ENCODE peak calls at places on chromosome 14, in eight cellular contexts. N is activated T-helper 1 cell treated with anti-CD3 and anti-CD28 coated beads, Interleukin-2, amount 50 U/mL, for 16 hours; V is fibroblast of the conjunctiva; O is aorta; H is left colon; Q is GM20000; A is amniotic stem cell; G is C1 segment of cervical spinal cord. S is an unnamed sample.

GRCh38 chr14:28673056-28673455 is 93.5 kb upstream of the FOXG1 start:
- DNase-seq in H (no peak), V (no peak), N (no peak), A (no peak), O (no peak), Q (no peak), G (no peak), S (no peak)

GRCh38 chr14:69711065-69711464 is 55.9 kb upstream of the SRSF5 start:
- DNase-seq in V (peak; percentile 2), H (peak; percentile 59), O (peak; percentile 64), G (no peak), N (no peak), Q (no peak), A (no peak), S (no peak)

GRCh38 chr14:95760596-95760995 is 46.7 kb upstream of the TCL1A start:
- DNase-seq in N (no peak), A (no peak), Q (no peak), G (no peak), V (no peak), H (no peak), O (no peak), S (no peak)

GRCh38 chr14:74583689-74584434 is 28.2 kb downstream of the LTBP2 start:
- DNase-seq in V (no peak), H (no peak), N (no peak), Q (no peak), G (no peak), O (peak; percentile 41), A (no peak), S (no peak)

GRCh38 chr14:35814371-35815005 is 5.4 kb upstream of the RALGAPA1 start:
- DNase-seq in V (peak; percentile 30), A (no peak), G (no peak), N (peak; percentile 63), Q (peak; percentile 61), H (peak; percentile 41), O (peak; percentile 61), S (peak; percentile 58)

GRCh38 chr14:50943261-50943942 is 881 bp downstream of the PYGL start:
- DNase-seq in N (no peak), H (peak; percentile 65), G (no peak), Q (no peak), A (no peak), V (no peak), O (peak; percentile 74), S (no peak)

GRCh38 chr14:23645812-23646647 is 9.9 kb downstream of the DHRS2 start:
- DNase-seq in A (no peak), H (no peak), G (no peak), V (no peak), O (no peak), N (no peak), Q (no peak), S (no peak)

GRCh38 chr14:68442828-68443460 is 349.9 kb downstream of the ZFP36L1 start:
- DNase-seq in N (no peak), V (no peak), O (no peak), Q (no peak), G (no peak), H (no peak), A (no peak), S (no peak)

GRCh38 chr14:34301107-34301734 is 160.8 kb downstream of the SPTSSA start:
- DNase-seq in N (no peak), O (no peak), A (no peak), H (no peak), V (peak; percentile 23), G (no peak), Q (peak; percentile 35), S (peak; percentile 43)

GRCh38 chr14:73739899-73740685 is 25.9 kb upstream of the PNMA1 start:
- DNase-seq in H (no peak), O (no peak), N (no peak), Q (no peak), A (no peak), V (no peak), G (no peak), S (no peak)

GRCh38 chr14:97578982-97579381 is 781.8 kb downstream of the VRK1 start:
- DNase-seq in N (no peak), A (no peak), H (no peak), Q (no peak), G (no peak), V (no peak), O (no peak), S (no peak)

GRCh38 chr14:34851395-34851794 is 23.8 kb downstream of the BAZ1A start:
- DNase-seq in Q (no peak), V (no peak), O (no peak), G (no peak), H (no peak), N (no peak), A (no peak), S (no peak)

GRCh38 chr14:99754141-99755067 is 38.8 kb upstream of the EML1 start:
- DNase-seq in G (no peak), V (no peak), O (peak; percentile 63), N (no peak), A (no peak), Q (peak; percentile 23), H (peak; percentile 22), S (peak; percentile 24)

S was measured in GM13977.